ENCODE peak calls at places on chromosomes 7 and 10, in five cellular contexts. One of them, this sample, is unnamed.

GRCh38 chr10:79436850-79437103 is 8.6 kb downstream of the ZCCHC24 start:
- DNase-seq in G401: no peak
- DNase-seq in activated naive CD4-positive, alpha-beta T cell: no peak
- DNase-seq in effector CD4-positive, alpha-beta T cell: no peak
- DNase-seq in naive thymus-derived CD8-positive, alpha-beta T cell: no peak
- DNase-seq in this sample: no peak

GRCh38 chr7:110809832-110810231 is 281.1 kb upstream of the LRRN3 start:
- DNase-seq in G401: peak
- DNase-seq in activated naive CD4-positive, alpha-beta T cell: no peak
- DNase-seq in effector CD4-positive, alpha-beta T cell: no peak
- DNase-seq in naive thymus-derived CD8-positive, alpha-beta T cell: no peak
- DNase-seq in this sample: no peak

GRCh38 chr7:79534128-79534527 is 80.7 kb upstream of the MAGI2 start:
- DNase-seq in G401: no peak
- DNase-seq in activated naive CD4-positive, alpha-beta T cell: no peak
- DNase-seq in effector CD4-positive, alpha-beta T cell: no peak
- DNase-seq in naive thymus-derived CD8-positive, alpha-beta T cell: no peak
- DNase-seq in this sample: no peak

GRCh38 chr7:17474724-17475344 is 176.4 kb downstream of the AHR start:
- DNase-seq in G401: no peak
- DNase-seq in activated naive CD4-positive, alpha-beta T cell: no peak
- DNase-seq in effector CD4-positive, alpha-beta T cell: no peak
- DNase-seq in naive thymus-derived CD8-positive, alpha-beta T cell: no peak
- DNase-seq in this sample: no peak

GRCh38 chr7:121872831-121873764 is at the start of gene PTPRZ1:
- DNase-seq in G401: no peak
- DNase-seq in activated naive CD4-positive, alpha-beta T cell: no peak
- DNase-seq in effector CD4-positive, alpha-beta T cell: no peak
- DNase-seq in naive thymus-derived CD8-positive, alpha-beta T cell: no peak
- DNase-seq in this sample: no peak

GRCh38 chr10:19966751-19967150 is 150.5 kb downstream of the PLXDC2 start:
- DNase-seq in G401: peak
- DNase-seq in activated naive CD4-positive, alpha-beta T cell: no peak
- DNase-seq in effector CD4-positive, alpha-beta T cell: no peak
- DNase-seq in naive thymus-derived CD8-positive, alpha-beta T cell: no peak
- DNase-seq in this sample: no peak

GRCh38 chr7:45691155-45691656 is 117.0 kb downstream of the ADCY1 start:
- DNase-seq in G401: no peak
- DNase-seq in activated naive CD4-positive, alpha-beta T cell: no peak
- DNase-seq in effector CD4-positive, alpha-beta T cell: no peak
- DNase-seq in naive thymus-derived CD8-positive, alpha-beta T cell: no peak
- DNase-seq in this sample: no peak

GRCh38 chr7:132516042-132516840 is 60.0 kb downstream of the PLXNA4 start:
- DNase-seq in G401: no peak
- DNase-seq in activated naive CD4-positive, alpha-beta T cell: no peak
- DNase-seq in effector CD4-positive, alpha-beta T cell: no peak
- DNase-seq in naive thymus-derived CD8-positive, alpha-beta T cell: no peak
- DNase-seq in this sample: no peak

GRCh38 chr10:83373659-83374058 is 765.6 kb upstream of the GHITM start:
- DNase-seq in G401: peak
- DNase-seq in activated naive CD4-positive, alpha-beta T cell: no peak
- DNase-seq in effector CD4-positive, alpha-beta T cell: no peak
- DNase-seq in naive thymus-derived CD8-positive, alpha-beta T cell: no peak
- DNase-seq in this sample: no peak

GRCh38 chr7:157335991-157336382 is 817 bp upstream of the DNAJB6 start:
- DNase-seq in G401: no peak
- DNase-seq in activated naive CD4-positive, alpha-beta T cell: no peak
- DNase-seq in effector CD4-positive, alpha-beta T cell: no peak
- DNase-seq in naive thymus-derived CD8-positive, alpha-beta T cell: no peak
- DNase-seq in this sample: no peak

GRCh38 chr7:18680576-18680975 is 185.0 kb downstream of the HDAC9 start:
- DNase-seq in G401: no peak
- DNase-seq in activated naive CD4-positive, alpha-beta T cell: no peak
- DNase-seq in effector CD4-positive, alpha-beta T cell: no peak
- DNase-seq in naive thymus-derived CD8-positive, alpha-beta T cell: no peak
- DNase-seq in this sample: no peak

GRCh38 chr10:22651276-22651980 is 63.0 kb downstream of the PIP4K2A start:
- DNase-seq in G401: no peak
- DNase-seq in activated naive CD4-positive, alpha-beta T cell: no peak
- DNase-seq in effector CD4-positive, alpha-beta T cell: no peak
- DNase-seq in naive thymus-derived CD8-positive, alpha-beta T cell: peak
- DNase-seq in this sample: no peak

GRCh38 chr10:22461891-22462290 is 116.6 kb downstream of the SPAG6 start:
- DNase-seq in G401: no peak
- DNase-seq in activated naive CD4-positive, alpha-beta T cell: no peak
- DNase-seq in effector CD4-positive, alpha-beta T cell: no peak
- DNase-seq in naive thymus-derived CD8-positive, alpha-beta T cell: no peak
- DNase-seq in this sample: no peak

GRCh38 chr10:4033341-4033896 is 248.4 kb upstream of the KLF6 start:
- DNase-seq in G401: no peak
- DNase-seq in activated naive CD4-positive, alpha-beta T cell: no peak
- DNase-seq in effector CD4-positive, alpha-beta T cell: no peak
- DNase-seq in naive thymus-derived CD8-positive, alpha-beta T cell: no peak
- DNase-seq in this sample: no peak

GRCh38 chr7:30510124-30511074 is 5.8 kb upstream of the GGCT start:
- DNase-seq in G401: peak
- DNase-seq in activated naive CD4-positive, alpha-beta T cell: no peak
- DNase-seq in effector CD4-positive, alpha-beta T cell: no peak
- DNase-seq in naive thymus-derived CD8-positive, alpha-beta T cell: peak
- DNase-seq in this sample: peak

GRCh38 chr7:26656735-26657134 is 207.7 kb downstream of the SKAP2 start:
- DNase-seq in G401: no peak
- DNase-seq in activated naive CD4-positive, alpha-beta T cell: no peak
- DNase-seq in effector CD4-positive, alpha-beta T cell: no peak
- DNase-seq in naive thymus-derived CD8-positive, alpha-beta T cell: no peak
- DNase-seq in this sample: no peak

GRCh38 chr10:29828978-29829377 is 194.2 kb upstream of the SVIL start:
- DNase-seq in G401: no peak
- DNase-seq in activated naive CD4-positive, alpha-beta T cell: no peak
- DNase-seq in effector CD4-positive, alpha-beta T cell: no peak
- DNase-seq in naive thymus-derived CD8-positive, alpha-beta T cell: no peak
- DNase-seq in this sample: no peak

GRCh38 chr7:149561072-149561471 is 63.5 kb upstream of the ZNF746 start:
- DNase-seq in G401: no peak
- DNase-seq in activated naive CD4-positive, alpha-beta T cell: no peak
- DNase-seq in effector CD4-positive, alpha-beta T cell: no peak
- DNase-seq in naive thymus-derived CD8-positive, alpha-beta T cell: no peak
- DNase-seq in this sample: no peak

GRCh38 chr7:132398253-132398913 is 177.9 kb downstream of the PLXNA4 start:
- DNase-seq in G401: no peak
- DNase-seq in activated naive CD4-positive, alpha-beta T cell: no peak
- DNase-seq in effector CD4-positive, alpha-beta T cell: no peak
- DNase-seq in naive thymus-derived CD8-positive, alpha-beta T cell: no peak
- DNase-seq in this sample: no peak

GRCh38 chr10:68137174-68137573 is 27.9 kb downstream of the MYPN start:
- DNase-seq in G401: no peak
- DNase-seq in activated naive CD4-positive, alpha-beta T cell: no peak
- DNase-seq in effector CD4-positive, alpha-beta T cell: no peak
- DNase-seq in naive thymus-derived CD8-positive, alpha-beta T cell: no peak
- DNase-seq in this sample: no peak

GRCh38 chr10:131775444-131775832 is 125.4 kb upstream of the PPP2R2D start:
- DNase-seq in G401: no peak
- DNase-seq in activated naive CD4-positive, alpha-beta T cell: no peak
- DNase-seq in effector CD4-positive, alpha-beta T cell: no peak
- DNase-seq in naive thymus-derived CD8-positive, alpha-beta T cell: no peak
- DNase-seq in this sample: no peak

GRCh38 chr7:117195361-117195760 is 127.5 kb downstream of the WNT2 start:
- DNase-seq in G401: no peak
- DNase-seq in activated naive CD4-positive, alpha-beta T cell: no peak
- DNase-seq in effector CD4-positive, alpha-beta T cell: no peak
- DNase-seq in naive thymus-derived CD8-positive, alpha-beta T cell: no peak
- DNase-seq in this sample: no peak

GRCh38 chr10:67863094-67863493 is 21.4 kb upstream of the SIRT1 start:
- DNase-seq in G401: no peak
- DNase-seq in activated naive CD4-positive, alpha-beta T cell: no peak
- DNase-seq in effector CD4-positive, alpha-beta T cell: no peak
- DNase-seq in naive thymus-derived CD8-positive, alpha-beta T cell: no peak
- DNase-seq in this sample: no peak

GRCh38 chr7:130361681-130362080 is 17.1 kb downstream of the CPA5 start:
- DNase-seq in G401: no peak
- DNase-seq in activated naive CD4-positive, alpha-beta T cell: no peak
- DNase-seq in effector CD4-positive, alpha-beta T cell: no peak
- DNase-seq in naive thymus-derived CD8-positive, alpha-beta T cell: no peak
- DNase-seq in this sample: no peak

GRCh38 chr10:90780488-90780887 is 77.4 kb downstream of the HTR7 start:
- DNase-seq in G401: no peak
- DNase-seq in activated naive CD4-positive, alpha-beta T cell: no peak
- DNase-seq in effector CD4-positive, alpha-beta T cell: no peak
- DNase-seq in naive thymus-derived CD8-positive, alpha-beta T cell: no peak
- DNase-seq in this sample: no peak

GRCh38 chr7:108054537-108054936 is 51.6 kb upstream of the LAMB1 start:
- DNase-seq in G401: no peak
- DNase-seq in activated naive CD4-positive, alpha-beta T cell: no peak
- DNase-seq in effector CD4-positive, alpha-beta T cell: no peak
- DNase-seq in naive thymus-derived CD8-positive, alpha-beta T cell: no peak
- DNase-seq in this sample: no peak

This sample was measured in CD8-positive, alpha-beta memory T cell.